ENCODE peak calls at places on chromosome 22, in five cellular contexts. W is omental fat pad, P is ovary, E is ELR, L is AG04450. N is an unnamed sample.

GRCh38 chr22:37237371-37238268 is 6.4 kb downstream of the RAC2 start:
- DNase-seq in W (no peak), P (no peak), E (no peak), L (no peak), N (no peak)

GRCh38 chr22:38133331-38133730 is 22.8 kb upstream of the BAIAP2L2 start:
- DNase-seq in W (no peak), P (no peak), E (no peak), L (no peak), N (peak; percentile 48)

GRCh38 chr22:45506961-45507360 is 4.3 kb downstream of the FBLN1 start:
- DNase-seq in W (no peak), P (no peak), E (no peak), L (no peak), N (no peak)

GRCh38 chr22:35051791-35052190 is 14.2 kb upstream of the ISX start:
- DNase-seq in W (no peak), P (no peak), E (no peak), L (no peak), N (no peak)

GRCh38 chr22:41290262-41291221 is 4.6 kb upstream of the RANGAP1 start:
- DNase-seq in W (no peak), P (no peak), E (peak; percentile 96), L (peak; percentile 72), N (no peak)

GRCh38 chr22:38973289-38974169 is 8.6 kb upstream of the APOBEC3B start:
- DNase-seq in W (no peak), P (peak; percentile 38), E (peak; percentile 39), L (no peak), N (no peak)

GRCh38 chr22:26170112-26170492 is 840 bp downstream of the SEZ6L start:
- DNase-seq in W (no peak), P (no peak), E (no peak), L (no peak), N (no peak)

GRCh38 chr22:22769434-22770279 is 118.0 kb upstream of the IGLL5 start:
- DNase-seq in W (no peak), P (no peak), E (no peak), L (no peak), N (no peak)

GRCh38 chr22:19473578-19473977 is 5.4 kb downstream of the UFD1 start:
- DNase-seq in W (no peak), P (no peak), E (peak; percentile 18), L (no peak), N (no peak)

GRCh38 chr22:49039625-49040024 is 788.0 kb downstream of the BRD1 start:
- DNase-seq in W (no peak), P (no peak), E (no peak), L (no peak), N (peak; percentile 21)

GRCh38 chr22:36816635-36817428 is at the start of gene PVALB:
- DNase-seq in W (no peak), P (no peak), E (peak; percentile 27), L (no peak), N (no peak)

GRCh38 chr22:46036558-46037408 is 59.8 kb upstream of the WNT7B start:
- DNase-seq in W (peak; percentile 22), P (peak; percentile 45), E (peak; percentile 64), L (no peak), N (peak; percentile 25)

GRCh38 chr22:41286639-41287091 is 678 bp upstream of the RANGAP1 start:
- DNase-seq in W (no peak), P (peak; percentile 30), E (peak; percentile 77), L (no peak), N (no peak)